ENCODE peak calls at places on chromosomes 4 and X, in ten cellular contexts. One of them, this sample, is unnamed.

GRCh38 chr4:110484767-110485166 is 8.8 kb downstream of the ENPEP start:
- DNase-seq in ACHN: peak; percentile 70
- DNase-seq in astrocyte of the spinal cord: peak; percentile 78
- DNase-seq in H54: no peak
- DNase-seq in right lobe of liver: no peak
- DNase-seq in M059J: peak; percentile 85
- DNase-seq in SW 1271: no peak
- DNase-seq in midbrain: no peak
- DNase-seq in HuH-7.5: no peak
- DNase-seq in SJCRH30: no peak
- DNase-seq in this sample: peak; percentile 83

GRCh38 chrX:133697656-133698055 is 282.4 kb upstream of the GPC4 start:
- DNase-seq in SJCRH30: no peak
- DNase-seq in H54: no peak
- DNase-seq in midbrain: no peak
- DNase-seq in ACHN: no peak
- DNase-seq in SW 1271: no peak
- DNase-seq in HuH-7.5: no peak
- DNase-seq in right lobe of liver: no peak
- DNase-seq in astrocyte of the spinal cord: no peak
- DNase-seq in M059J: no peak
- DNase-seq in this sample: no peak

GRCh38 chrX:15158736-15159406 is 111.0 kb downstream of the ASB9 start:
- DNase-seq in HuH-7.5: no peak
- DNase-seq in H54: no peak
- DNase-seq in astrocyte of the spinal cord: no peak
- DNase-seq in ACHN: no peak
- DNase-seq in midbrain: no peak
- DNase-seq in right lobe of liver: no peak
- DNase-seq in SW 1271: no peak
- DNase-seq in SJCRH30: no peak
- DNase-seq in M059J: no peak
- DNase-seq in this sample: no peak

GRCh38 chr4:129043523-129043922 is 49.8 kb downstream of the SCLT1 start:
- DNase-seq in right lobe of liver: no peak
- DNase-seq in astrocyte of the spinal cord: peak; percentile 29
- DNase-seq in H54: no peak
- DNase-seq in SJCRH30: no peak
- DNase-seq in ACHN: peak; percentile 19
- DNase-seq in M059J: peak; percentile 16
- DNase-seq in SW 1271: no peak
- DNase-seq in HuH-7.5: no peak
- DNase-seq in midbrain: peak; percentile 26
- DNase-seq in this sample: no peak

GRCh38 chr4:37922323-37922722 is 31.4 kb downstream of the TBC1D1 start:
- DNase-seq in astrocyte of the spinal cord: peak; percentile 17
- DNase-seq in HuH-7.5: no peak
- DNase-seq in M059J: peak; percentile 79
- DNase-seq in ACHN: no peak
- DNase-seq in right lobe of liver: no peak
- DNase-seq in H54: no peak
- DNase-seq in SJCRH30: no peak
- DNase-seq in midbrain: no peak
- DNase-seq in SW 1271: no peak
- DNase-seq in this sample: peak; percentile 32

GRCh38 chrX:111445485-111445884 is 33.5 kb upstream of the DCX start:
- DNase-seq in right lobe of liver: no peak
- DNase-seq in SJCRH30: peak; percentile 39
- DNase-seq in SW 1271: peak; percentile 11
- DNase-seq in ACHN: peak; percentile 39
- DNase-seq in M059J: peak; percentile 40
- DNase-seq in astrocyte of the spinal cord: peak; percentile 37
- DNase-seq in H54: no peak
- DNase-seq in midbrain: peak; percentile 56
- DNase-seq in HuH-7.5: no peak
- DNase-seq in this sample: no peak

GRCh38 chr4:152815078-152815477 is 35.3 kb downstream of the ARFIP1 start:
- DNase-seq in SJCRH30: no peak
- DNase-seq in HuH-7.5: no peak
- DNase-seq in ACHN: no peak
- DNase-seq in midbrain: no peak
- DNase-seq in H54: no peak
- DNase-seq in right lobe of liver: peak; percentile 42
- DNase-seq in SW 1271: no peak
- DNase-seq in astrocyte of the spinal cord: no peak
- DNase-seq in M059J: no peak
- DNase-seq in this sample: no peak

GRCh38 chrX:46381630-46382029 is 163.6 kb downstream of the ZNF674 start:
- DNase-seq in HuH-7.5: no peak
- DNase-seq in M059J: peak; percentile 47
- DNase-seq in right lobe of liver: no peak
- DNase-seq in astrocyte of the spinal cord: no peak
- DNase-seq in H54: no peak
- DNase-seq in SW 1271: peak; percentile 14
- DNase-seq in midbrain: no peak
- DNase-seq in SJCRH30: peak; percentile 2
- DNase-seq in ACHN: peak; percentile 15
- DNase-seq in this sample: no peak

GRCh38 chr4:47686294-47686872 is 151.5 kb downstream of the CORIN start:
- DNase-seq in M059J: peak; percentile 30
- DNase-seq in astrocyte of the spinal cord: peak; percentile 32
- DNase-seq in HuH-7.5: peak; percentile 12
- DNase-seq in H54: no peak
- DNase-seq in SJCRH30: peak; percentile 35
- DNase-seq in right lobe of liver: peak; percentile 77
- DNase-seq in midbrain: peak; percentile 11
- DNase-seq in ACHN: peak; percentile 37
- DNase-seq in SW 1271: peak; percentile 21
- DNase-seq in this sample: peak; percentile 15

GRCh38 chr4:174402470-174403176 is 118.9 kb downstream of the CEP44 start:
- DNase-seq in right lobe of liver: no peak
- DNase-seq in SW 1271: no peak
- DNase-seq in M059J: peak; percentile 20
- DNase-seq in H54: no peak
- DNase-seq in ACHN: no peak
- DNase-seq in SJCRH30: no peak
- DNase-seq in HuH-7.5: no peak
- DNase-seq in astrocyte of the spinal cord: no peak
- DNase-seq in midbrain: no peak
- DNase-seq in this sample: no peak

GRCh38 chrX:49701948-49702347 is 6.2 kb upstream of the PAGE1 start:
- DNase-seq in astrocyte of the spinal cord: no peak
- DNase-seq in M059J: no peak
- DNase-seq in midbrain: no peak
- DNase-seq in HuH-7.5: no peak
- DNase-seq in H54: no peak
- DNase-seq in right lobe of liver: no peak
- DNase-seq in SJCRH30: no peak
- DNase-seq in ACHN: no peak
- DNase-seq in SW 1271: no peak
- DNase-seq in this sample: no peak

GRCh38 chr4:85837334-85837733 is 362.4 kb downstream of the ARHGAP24 start:
- DNase-seq in HuH-7.5: no peak
- DNase-seq in H54: no peak
- DNase-seq in astrocyte of the spinal cord: no peak
- DNase-seq in M059J: no peak
- DNase-seq in right lobe of liver: no peak
- DNase-seq in SJCRH30: no peak
- DNase-seq in SW 1271: no peak
- DNase-seq in midbrain: no peak
- DNase-seq in ACHN: no peak
- DNase-seq in this sample: peak; percentile 35

GRCh38 chr4:92183825-92184224 is 119.9 kb upstream of the GRID2 start:
- DNase-seq in ACHN: no peak
- DNase-seq in astrocyte of the spinal cord: no peak
- DNase-seq in SW 1271: no peak
- DNase-seq in M059J: no peak
- DNase-seq in midbrain: no peak
- DNase-seq in H54: no peak
- DNase-seq in HuH-7.5: no peak
- DNase-seq in SJCRH30: no peak
- DNase-seq in right lobe of liver: no peak
- DNase-seq in this sample: no peak

GRCh38 chrX:123454712-123455431 is 270.8 kb downstream of the GRIA3 start:
- DNase-seq in SW 1271: no peak
- DNase-seq in M059J: no peak
- DNase-seq in midbrain: no peak
- DNase-seq in HuH-7.5: no peak
- DNase-seq in ACHN: no peak
- DNase-seq in SJCRH30: no peak
- DNase-seq in right lobe of liver: no peak
- DNase-seq in H54: no peak
- DNase-seq in astrocyte of the spinal cord: no peak
- DNase-seq in this sample: no peak

GRCh38 chr4:99965674-99966350 is 15.7 kb upstream of the H2AZ1 start:
- DNase-seq in midbrain: no peak
- DNase-seq in astrocyte of the spinal cord: no peak
- DNase-seq in H54: no peak
- DNase-seq in HuH-7.5: no peak
- DNase-seq in SJCRH30: no peak
- DNase-seq in right lobe of liver: no peak
- DNase-seq in M059J: no peak
- DNase-seq in ACHN: no peak
- DNase-seq in SW 1271: no peak
- DNase-seq in this sample: no peak

GRCh38 chr4:41135761-41136160 is 78.6 kb downstream of the APBB2 start:
- DNase-seq in M059J: no peak
- DNase-seq in SW 1271: no peak
- DNase-seq in midbrain: no peak
- DNase-seq in astrocyte of the spinal cord: no peak
- DNase-seq in SJCRH30: no peak
- DNase-seq in H54: no peak
- DNase-seq in ACHN: no peak
- DNase-seq in HuH-7.5: no peak
- DNase-seq in right lobe of liver: no peak
- DNase-seq in this sample: no peak

GRCh38 chrX:19740744-19741143 is 146.7 kb downstream of the SH3KBP1 start:
- DNase-seq in midbrain: no peak
- DNase-seq in astrocyte of the spinal cord: no peak
- DNase-seq in right lobe of liver: no peak
- DNase-seq in M059J: no peak
- DNase-seq in SJCRH30: no peak
- DNase-seq in ACHN: no peak
- DNase-seq in H54: no peak
- DNase-seq in SW 1271: no peak
- DNase-seq in HuH-7.5: no peak
- DNase-seq in this sample: no peak

GRCh38 chr4:2803624-2804448 is 11.0 kb downstream of the SH3BP2 start:
- DNase-seq in HuH-7.5: no peak
- DNase-seq in SJCRH30: no peak
- DNase-seq in right lobe of liver: peak; percentile 49
- DNase-seq in M059J: peak; percentile 39
- DNase-seq in astrocyte of the spinal cord: no peak
- DNase-seq in H54: no peak
- DNase-seq in ACHN: no peak
- DNase-seq in midbrain: no peak
- DNase-seq in SW 1271: peak; percentile 10
- DNase-seq in this sample: no peak